ENCODE peak calls at places on chromosomes 6 and 20, in eight cellular contexts. One of them, this sample, is unnamed. For H3K36me3, the result is how much of the 10 kb centered on the place peaks cover.

GRCh38 chr6:14635195-14635594 is 517.6 kb downstream of the CD83 start:
- DNase-seq in suprapubic skin: no peak
- DNase-seq in transverse colon: peak
- DNase-seq in tibial nerve: no peak
- DNase-seq in HepG2: no peak
- DNase-seq in sigmoid colon: no peak
- DNase-seq in upper lobe of left lung: no peak
- DNase-seq in K562: no peak
- DNase-seq in this sample: peak

GRCh38 chr20:45179166-45179565 is 4.5 kb downstream of the PI3 start:
- DNase-seq in K562: no peak
- DNase-seq in upper lobe of left lung: no peak
- DNase-seq in transverse colon: no peak
- DNase-seq in HepG2: no peak
- DNase-seq in suprapubic skin: no peak
- DNase-seq in tibial nerve: no peak
- DNase-seq in sigmoid colon: no peak
- DNase-seq in this sample: no peak

GRCh38 chr6:26087284-26088115 is at the start of gene HFE:
- DNase-seq in tibial nerve: no peak
- DNase-seq in K562: peak
- DNase-seq in suprapubic skin: peak
- DNase-seq in transverse colon: peak
- DNase-seq in upper lobe of left lung: peak
- DNase-seq in sigmoid colon: peak
- DNase-seq in HepG2: peak
- DNase-seq in this sample: peak

GRCh38 chr6:22071655-22072054 is 225.2 kb downstream of the PRL start:
- DNase-seq in upper lobe of left lung: peak
- DNase-seq in K562: no peak
- DNase-seq in tibial nerve: no peak
- DNase-seq in HepG2: no peak
- DNase-seq in sigmoid colon: peak
- DNase-seq in suprapubic skin: no peak
- DNase-seq in transverse colon: no peak
- DNase-seq in this sample: no peak

GRCh38 chr20:11676618-11677289 is 240.9 kb upstream of the BTBD3 start:
- DNase-seq in sigmoid colon: no peak
- DNase-seq in K562: peak
- DNase-seq in tibial nerve: no peak
- DNase-seq in suprapubic skin: no peak
- DNase-seq in transverse colon: peak
- DNase-seq in HepG2: peak
- DNase-seq in upper lobe of left lung: no peak
- DNase-seq in this sample: no peak

GRCh38 chr6:66489269-66489987 is 782.4 kb upstream of the EYS start:
- DNase-seq in suprapubic skin: no peak
- DNase-seq in tibial nerve: no peak
- DNase-seq in HepG2: peak
- DNase-seq in K562: no peak
- DNase-seq in upper lobe of left lung: no peak
- DNase-seq in sigmoid colon: no peak
- DNase-seq in transverse colon: no peak
- DNase-seq in this sample: no peak

GRCh38 chr6:130671119-130672104 is 155.8 kb upstream of the SMLR1 start:
- DNase-seq in suprapubic skin: peak
- DNase-seq in tibial nerve: no peak
- DNase-seq in upper lobe of left lung: no peak
- DNase-seq in HepG2: no peak
- DNase-seq in sigmoid colon: peak
- DNase-seq in K562: no peak
- DNase-seq in transverse colon: no peak
- DNase-seq in this sample: no peak

GRCh38 chr6:112237644-112238043 is 16.7 kb downstream of the LAMA4 start:
- DNase-seq in sigmoid colon: peak
- DNase-seq in HepG2: no peak
- DNase-seq in tibial nerve: peak
- DNase-seq in K562: no peak
- DNase-seq in transverse colon: peak
- DNase-seq in upper lobe of left lung: no peak
- DNase-seq in suprapubic skin: peak
- DNase-seq in this sample: peak

GRCh38 chr6:135236732-135237131 is 55.6 kb downstream of the MYB start:
- DNase-seq in HepG2: no peak
- DNase-seq in suprapubic skin: no peak
- DNase-seq in upper lobe of left lung: no peak
- DNase-seq in sigmoid colon: no peak
- DNase-seq in K562: no peak
- DNase-seq in tibial nerve: no peak
- DNase-seq in transverse colon: no peak
- DNase-seq in this sample: no peak

GRCh38 chr6:72376736-72377135 is 245.1 kb upstream of the KCNQ5 start:
- DNase-seq in HepG2: no peak
- DNase-seq in sigmoid colon: no peak
- DNase-seq in transverse colon: no peak
- DNase-seq in tibial nerve: no peak
- DNase-seq in K562: no peak
- DNase-seq in suprapubic skin: no peak
- DNase-seq in upper lobe of left lung: no peak
- DNase-seq in this sample: no peak

GRCh38 chr6:74431873-74432272 is 735.9 kb downstream of the CD109 start:
- DNase-seq in transverse colon: no peak
- DNase-seq in sigmoid colon: no peak
- DNase-seq in suprapubic skin: no peak
- DNase-seq in upper lobe of left lung: no peak
- DNase-seq in K562: no peak
- DNase-seq in HepG2: no peak
- DNase-seq in tibial nerve: no peak
- DNase-seq in this sample: no peak

GRCh38 chr6:65557224-65557623 is 149.8 kb downstream of the EYS start:
- DNase-seq in HepG2: no peak
- DNase-seq in sigmoid colon: no peak
- DNase-seq in tibial nerve: no peak
- DNase-seq in K562: no peak
- DNase-seq in upper lobe of left lung: no peak
- DNase-seq in transverse colon: no peak
- DNase-seq in suprapubic skin: no peak
- DNase-seq in this sample: no peak

DNA sequence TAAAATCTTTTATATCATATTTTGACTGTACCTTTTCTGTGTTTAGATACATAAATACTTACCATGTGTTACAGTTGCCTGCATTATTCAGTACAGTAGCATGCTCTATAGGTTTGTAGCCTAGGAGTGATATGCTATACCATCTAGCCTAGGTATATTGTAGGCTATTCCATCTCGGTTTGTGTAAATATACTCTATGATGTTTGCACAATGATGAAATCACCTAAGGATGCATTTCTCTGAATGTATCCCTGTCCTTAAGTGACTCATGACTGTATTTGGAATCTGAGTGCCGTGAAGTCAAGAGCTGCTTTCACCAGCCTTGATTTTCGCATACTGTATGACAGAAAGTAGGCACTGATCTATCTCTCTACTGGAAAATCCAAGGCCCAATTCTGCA is 129.9 kb downstream of the UTRN start:
- DNase-seq in K562: no peak
- DNase-seq in sigmoid colon: no peak
- DNase-seq in suprapubic skin: no peak
- DNase-seq in tibial nerve: no peak
- DNase-seq in upper lobe of left lung: no peak
- DNase-seq in HepG2: peak
- DNase-seq in transverse colon: no peak
- DNase-seq in this sample: no peak
- TF ChIP-seq EP300 in K562: no peak
- TF ChIP-seq EP300 in sigmoid colon: no peak
- TF ChIP-seq EP300 in suprapubic skin: no peak
- TF ChIP-seq EP300 in tibial nerve: no peak
- TF ChIP-seq EP300 in upper lobe of left lung: no peak
- TF ChIP-seq EP300 in HepG2: peak
- TF ChIP-seq EP300 in transverse colon: no peak
- TF ChIP-seq EP300 in this sample: no peak

GRCh38 chr20:57161478-57162194 is 104.8 kb downstream of the BMP7 start:
- DNase-seq in upper lobe of left lung: no peak
- DNase-seq in sigmoid colon: peak
- DNase-seq in suprapubic skin: no peak
- DNase-seq in K562: no peak
- DNase-seq in tibial nerve: no peak
- DNase-seq in HepG2: no peak
- DNase-seq in transverse colon: no peak
- DNase-seq in this sample: no peak

GRCh38 chr20:57159193-57159851 is 107.1 kb downstream of the BMP7 start:
- DNase-seq in HepG2: no peak
- DNase-seq in upper lobe of left lung: no peak
- DNase-seq in K562: no peak
- DNase-seq in suprapubic skin: no peak
- DNase-seq in transverse colon: no peak
- DNase-seq in sigmoid colon: peak
- DNase-seq in tibial nerve: no peak
- DNase-seq in this sample: no peak

GRCh38 chr20:57160985-57161384 is 105.5 kb downstream of the BMP7 start:
- DNase-seq in suprapubic skin: no peak
- DNase-seq in HepG2: no peak
- DNase-seq in sigmoid colon: no peak
- DNase-seq in tibial nerve: no peak
- DNase-seq in transverse colon: no peak
- DNase-seq in K562: no peak
- DNase-seq in upper lobe of left lung: no peak
- DNase-seq in this sample: no peak

GRCh38 chr20:57158474-57158873 is 108.0 kb downstream of the BMP7 start:
- DNase-seq in suprapubic skin: no peak
- DNase-seq in sigmoid colon: no peak
- DNase-seq in tibial nerve: no peak
- DNase-seq in HepG2: no peak
- DNase-seq in upper lobe of left lung: no peak
- DNase-seq in transverse colon: no peak
- DNase-seq in K562: no peak
- DNase-seq in this sample: no peak

GRCh38 chr20:57159945-57160610 is 106.4 kb downstream of the BMP7 start:
- DNase-seq in tibial nerve: no peak
- DNase-seq in K562: no peak
- DNase-seq in upper lobe of left lung: no peak
- DNase-seq in transverse colon: no peak
- DNase-seq in sigmoid colon: peak
- DNase-seq in suprapubic skin: no peak
- DNase-seq in HepG2: no peak
- DNase-seq in this sample: no peak
- TF ChIP-seq POLR2A in tibial nerve: no peak
- TF ChIP-seq POLR2A in K562: no peak
- TF ChIP-seq POLR2A in upper lobe of left lung: no peak
- TF ChIP-seq POLR2A in transverse colon: no peak
- TF ChIP-seq POLR2A in sigmoid colon: no peak
- TF ChIP-seq POLR2A in suprapubic skin: no peak
- TF ChIP-seq POLR2A in HepG2: no peak
- TF ChIP-seq POLR2A in this sample: no peak

DNA sequence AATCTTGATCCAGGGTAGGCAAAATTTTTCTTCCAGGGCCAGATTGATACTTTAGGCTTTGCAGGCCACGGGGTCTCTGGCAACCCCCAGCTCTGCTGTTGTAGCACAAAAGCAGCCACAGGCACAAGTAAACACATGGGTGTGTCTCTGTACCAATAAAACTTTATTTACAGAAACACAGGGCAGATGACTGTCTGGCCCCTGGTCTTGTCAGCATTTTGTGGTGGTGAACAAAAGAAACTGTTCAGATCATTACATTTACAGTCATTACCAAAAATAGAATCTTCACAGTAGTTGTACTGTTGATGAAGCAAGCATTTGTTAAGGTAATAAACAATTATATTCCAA is 45.0 kb upstream of the KIF25 start:
- DNase-seq in HepG2: no peak
- DNase-seq in sigmoid colon: no peak
- DNase-seq in tibial nerve: no peak
- DNase-seq in upper lobe of left lung: no peak
- DNase-seq in K562: no peak
- DNase-seq in transverse colon: no peak
- DNase-seq in suprapubic skin: no peak
- DNase-seq in this sample: no peak
- H3K36me3 ChIP-seq in HepG2: half or more
- H3K36me3 ChIP-seq in sigmoid colon: under half
- H3K36me3 ChIP-seq in tibial nerve: under half
- H3K36me3 ChIP-seq in upper lobe of left lung: half or more
- H3K36me3 ChIP-seq in K562: half or more
- H3K36me3 ChIP-seq in transverse colon: under half
- H3K36me3 ChIP-seq in suprapubic skin: half or more
- H3K36me3 ChIP-seq in this sample: half or more

GRCh38 chr6:87926687-87927086 is 121.0 kb upstream of the SPACA1 start:
- DNase-seq in suprapubic skin: no peak
- DNase-seq in K562: no peak
- DNase-seq in sigmoid colon: no peak
- DNase-seq in tibial nerve: no peak
- DNase-seq in upper lobe of left lung: no peak
- DNase-seq in HepG2: no peak
- DNase-seq in transverse colon: no peak
- DNase-seq in this sample: no peak

GRCh38 chr6:87926072-87926471 is 121.6 kb upstream of the SPACA1 start:
- DNase-seq in tibial nerve: no peak
- DNase-seq in sigmoid colon: no peak
- DNase-seq in upper lobe of left lung: no peak
- DNase-seq in K562: no peak
- DNase-seq in HepG2: no peak
- DNase-seq in transverse colon: no peak
- DNase-seq in suprapubic skin: no peak
- DNase-seq in this sample: no peak

GRCh38 chr6:87922947-87923330 is 124.7 kb upstream of the SPACA1 start:
- DNase-seq in HepG2: no peak
- DNase-seq in tibial nerve: no peak
- DNase-seq in upper lobe of left lung: peak
- DNase-seq in transverse colon: no peak
- DNase-seq in suprapubic skin: no peak
- DNase-seq in sigmoid colon: no peak
- DNase-seq in K562: no peak
- DNase-seq in this sample: no peak

GRCh38 chr6:87923389-87924050 is 124.1 kb upstream of the SPACA1 start:
- DNase-seq in upper lobe of left lung: no peak
- DNase-seq in sigmoid colon: no peak
- DNase-seq in HepG2: no peak
- DNase-seq in transverse colon: no peak
- DNase-seq in K562: no peak
- DNase-seq in tibial nerve: no peak
- DNase-seq in suprapubic skin: no peak
- DNase-seq in this sample: no peak

DNA sequence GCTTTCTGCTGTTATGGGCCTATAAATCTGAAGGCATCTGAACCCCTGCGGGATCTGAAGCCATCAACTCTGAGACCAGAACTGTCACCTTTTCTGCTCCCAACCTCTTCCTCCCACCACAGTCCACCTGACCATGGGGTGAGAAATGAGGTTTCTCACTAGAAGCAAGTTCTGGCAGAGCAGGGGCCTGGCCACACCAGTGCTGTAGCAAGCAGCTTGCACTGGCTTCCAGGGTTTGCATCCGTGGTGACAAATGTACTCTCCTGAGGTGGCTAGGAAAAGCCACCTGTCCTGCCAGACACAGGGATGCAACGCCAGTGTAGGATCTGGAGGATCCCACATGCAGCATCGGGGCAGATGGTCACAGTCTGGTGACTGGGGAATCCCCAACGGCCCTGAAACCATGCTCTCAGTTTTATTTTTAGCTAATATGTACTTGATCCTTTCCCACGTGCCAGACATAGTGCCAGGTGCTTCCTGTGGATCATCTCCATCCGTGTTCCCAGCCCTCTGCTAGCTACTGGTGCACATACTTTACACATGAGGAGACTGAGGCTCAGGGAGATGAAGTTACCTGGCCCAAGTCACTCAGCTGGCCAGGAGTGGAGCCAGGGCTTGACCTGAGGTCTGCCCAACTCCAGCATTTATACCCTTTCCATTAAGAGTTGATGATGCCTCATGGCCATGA is 122.1 kb upstream of the SPACA1 start:
- DNase-seq in suprapubic skin: no peak
- DNase-seq in transverse colon: peak
- DNase-seq in tibial nerve: no peak
- DNase-seq in HepG2: no peak
- DNase-seq in sigmoid colon: no peak
- DNase-seq in upper lobe of left lung: no peak
- DNase-seq in K562: no peak
- DNase-seq in this sample: peak
- TF ChIP-seq EP300 in suprapubic skin: no peak
- TF ChIP-seq EP300 in transverse colon: no peak
- TF ChIP-seq EP300 in tibial nerve: no peak
- TF ChIP-seq EP300 in HepG2: no peak
- TF ChIP-seq EP300 in sigmoid colon: no peak
- TF ChIP-seq EP300 in upper lobe of left lung: no peak
- TF ChIP-seq EP300 in K562: no peak
- TF ChIP-seq EP300 in this sample: no peak